ENCODE peak calls at places on chromosomes 4 and X, in eight cellular contexts. L is mesenchymal stem cell, O is colonic mucosa, D is HCT116, N is neuronal stem cell, U is mesendoderm, K is astrocyte, J is fibroblast of lung. P is an unnamed sample.

GRCh38 chr4:101977096-101977495 is 186.6 kb downstream of the BANK1 start:
- DNase-seq in N (no peak), U (peak), O (no peak), D (peak), K (peak), J (peak), L (peak), P (no peak)

GRCh38 chrX:136586386-136586785 is 54.4 kb downstream of the VGLL1 start:
- DNase-seq in O (no peak), D (no peak), K (peak), J (peak), N (no peak), U (no peak), L (no peak), P (no peak)

GRCh38 chrX:149937881-149938426 is 337 bp downstream of the EOLA2 start:
- DNase-seq in D (no peak), U (peak), L (no peak), J (peak), O (peak), K (peak), N (no peak), P (no peak)

GRCh38 chrX:45735571-45735970 is 534.9 kb upstream of the DIPK2B start:
- DNase-seq in D (no peak), N (no peak), J (no peak), L (no peak), O (no peak), K (no peak), U (no peak), P (no peak)

GRCh38 chrX:135193740-135194139 is 22.5 kb upstream of the CT55 start:
- DNase-seq in O (no peak), D (no peak), N (no peak), K (no peak), L (no peak), J (no peak), U (no peak), P (no peak)

GRCh38 chr4:138522366-138522765 is 280.2 kb upstream of the SLC7A11 start:
- DNase-seq in L (peak), U (peak), D (peak), K (no peak), N (no peak), O (no peak), J (peak), P (no peak)

GRCh38 chr4:150033937-150034336 is 44.3 kb upstream of the DCLK2 start:
- DNase-seq in U (no peak), K (peak), L (peak), J (peak), O (peak), N (no peak), D (no peak), P (no peak)

GRCh38 chr4:4639370-4639769 is 97.5 kb upstream of the STX18 start:
- DNase-seq in O (no peak), L (no peak), K (no peak), J (no peak), N (no peak), U (no peak), D (no peak), P (no peak)

GRCh38 chr4:2790583-2791517 is 2.0 kb upstream of the SH3BP2 start:
- DNase-seq in K (no peak), D (no peak), L (no peak), U (peak), N (no peak), O (no peak), J (no peak), P (no peak)

GRCh38 chr4:107993969-107994368 is 4.3 kb downstream of the HADH start:
- DNase-seq in N (no peak), J (no peak), D (no peak), U (no peak), L (no peak), O (no peak), K (no peak), P (no peak)

GRCh38 chr4:88597970-88598369 is 5.7 kb downstream of the HERC3 start:
- DNase-seq in L (no peak), N (no peak), U (peak), J (no peak), K (no peak), D (no peak), O (no peak), P (no peak)

GRCh38 chr4:103171006-103171405 is 27.1 kb downstream of the CENPE start:
- DNase-seq in L (peak), D (no peak), U (no peak), N (no peak), K (no peak), J (no peak), O (no peak), P (no peak)

GRCh38 chrX:71809886-71810285 is 46.7 kb downstream of the CXorf49B start:
- DNase-seq in O (no peak), J (peak), N (no peak), D (no peak), U (no peak), L (no peak), K (no peak), P (no peak)

GRCh38 chr4:97498875-97499274 is 644.4 kb downstream of the STPG2 start:
- DNase-seq in J (peak), N (no peak), K (peak), L (peak), U (peak), D (peak), O (no peak), P (no peak)

GRCh38 chrX:74536142-74537010 is 78.0 kb downstream of the RLIM start:
- DNase-seq in D (no peak), N (no peak), L (peak), O (peak), U (peak), J (peak), K (peak), P (no peak)

GRCh38 chr4:76854858-76855257 is 43.1 kb downstream of the SOWAHB start:
- DNase-seq in U (no peak), J (no peak), L (peak), K (no peak), D (no peak), O (no peak), N (no peak), P (no peak)

GRCh38 chrX:15356444-15356843 is 21.1 kb upstream of the PIGA start:
- DNase-seq in U (no peak), K (no peak), J (no peak), L (peak), D (no peak), N (no peak), O (no peak), P (no peak)

GRCh38 chr4:6989331-6989923 is 53.7 kb upstream of the TADA2B start:
- DNase-seq in U (no peak), K (no peak), J (no peak), O (no peak), L (no peak), D (no peak), N (no peak), P (no peak)
- H3K9ac ChIP-seq in U (no peak), K (no peak), J (no peak), O (no peak), L (peak), D (no peak), N (no peak), P (no peak)

GRCh38 chrX:70456256-70456655 is 11.6 kb downstream of the DLG3 start:
- DNase-seq in O (no peak), U (no peak), J (no peak), N (no peak), D (no peak), K (no peak), L (peak), P (no peak)
- H3K9ac ChIP-seq in O (no peak), U (peak), J (no peak), N (no peak), D (peak), K (peak), L (no peak), P (peak)

GRCh38 chr4:40183615-40184411 is 13.0 kb upstream of the RHOH start:
- DNase-seq in L (no peak), J (peak), O (peak), K (peak), N (no peak), D (no peak), U (no peak), P (no peak)
- H3K9ac ChIP-seq in L (no peak), J (no peak), O (no peak), K (no peak), N (no peak), D (no peak), U (no peak), P (no peak)

GRCh38 chr4:7808752-7809151 is 130.9 kb downstream of the AFAP1 start:
- DNase-seq in J (peak), N (no peak), D (no peak), O (no peak), L (peak), K (peak), U (no peak), P (no peak)
- H3K9ac ChIP-seq in J (no peak), N (no peak), D (no peak), O (no peak), L (no peak), K (no peak), U (no peak), P (no peak)

GRCh38 chrX:53433651-53434639 is at the start of gene HSD17B10:
- DNase-seq in O (peak), N (peak), K (peak), L (peak), J (peak), D (peak), U (peak), P (no peak)
- H3K9ac ChIP-seq in O (peak), N (peak), K (peak), L (peak), J (peak), D (peak), U (peak), P (peak)

P was measured in H1.